ENCODE peak calls at places on chromosome 18, in eight cellular contexts. One of them, this sample, is unnamed.

GRCh38 chr18:9694952-9695495 is 13.1 kb upstream of the RAB31 start:
- DNase-seq in LNCaP clone FGC: no peak
- DNase-seq in T-helper 1 cell: no peak
- DNase-seq in stimulated activated CD8-positive, alpha-beta memory T cell treated with anti-CD3 and anti-CD28 coated beads, Interleukin-15, amount 100 ng/mL, for 1 hour: no peak
- DNase-seq in H7: no peak
- DNase-seq in mesenteric fat pad: peak; percentile 28
- DNase-seq in NCI-H345: no peak
- DNase-seq in Right ventricle myocardium superior: no peak
- DNase-seq in this sample: no peak

GRCh38 chr18:34550902-34551301 is 159.2 kb upstream of the DTNA start:
- DNase-seq in H7: no peak
- DNase-seq in T-helper 1 cell: no peak
- DNase-seq in mesenteric fat pad: no peak
- DNase-seq in Right ventricle myocardium superior: no peak
- DNase-seq in LNCaP clone FGC: no peak
- DNase-seq in stimulated activated CD8-positive, alpha-beta memory T cell treated with anti-CD3 and anti-CD28 coated beads, Interleukin-15, amount 100 ng/mL, for 1 hour: no peak
- DNase-seq in NCI-H345: no peak
- DNase-seq in this sample: no peak

GRCh38 chr18:14144628-14144895 is 12.3 kb upstream of the ZNF519 start:
- DNase-seq in T-helper 1 cell: no peak
- DNase-seq in mesenteric fat pad: no peak
- DNase-seq in LNCaP clone FGC: no peak
- DNase-seq in H7: no peak
- DNase-seq in NCI-H345: no peak
- DNase-seq in Right ventricle myocardium superior: no peak
- DNase-seq in stimulated activated CD8-positive, alpha-beta memory T cell treated with anti-CD3 and anti-CD28 coated beads, Interleukin-15, amount 100 ng/mL, for 1 hour: no peak
- DNase-seq in this sample: no peak

GRCh38 chr18:36849288-36850011 is 20.5 kb downstream of the KIAA1328 start:
- DNase-seq in stimulated activated CD8-positive, alpha-beta memory T cell treated with anti-CD3 and anti-CD28 coated beads, Interleukin-15, amount 100 ng/mL, for 1 hour: no peak
- DNase-seq in mesenteric fat pad: no peak
- DNase-seq in LNCaP clone FGC: no peak
- DNase-seq in T-helper 1 cell: no peak
- DNase-seq in NCI-H345: no peak
- DNase-seq in Right ventricle myocardium superior: no peak
- DNase-seq in H7: no peak
- DNase-seq in this sample: no peak

GRCh38 chr18:79479761-79480161 is 84.0 kb downstream of the NFATC1 start:
- DNase-seq in NCI-H345: no peak
- DNase-seq in Right ventricle myocardium superior: peak; percentile 36
- DNase-seq in T-helper 1 cell: no peak
- DNase-seq in H7: peak; percentile 49
- DNase-seq in stimulated activated CD8-positive, alpha-beta memory T cell treated with anti-CD3 and anti-CD28 coated beads, Interleukin-15, amount 100 ng/mL, for 1 hour: no peak
- DNase-seq in LNCaP clone FGC: no peak
- DNase-seq in mesenteric fat pad: no peak
- DNase-seq in this sample: no peak

GRCh38 chr18:67783215-67783946 is 266.9 kb upstream of the DSEL start:
- DNase-seq in NCI-H345: no peak
- DNase-seq in mesenteric fat pad: no peak
- DNase-seq in T-helper 1 cell: no peak
- DNase-seq in LNCaP clone FGC: no peak
- DNase-seq in stimulated activated CD8-positive, alpha-beta memory T cell treated with anti-CD3 and anti-CD28 coated beads, Interleukin-15, amount 100 ng/mL, for 1 hour: no peak
- DNase-seq in H7: no peak
- DNase-seq in Right ventricle myocardium superior: no peak
- DNase-seq in this sample: no peak

GRCh38 chr18:74840492-74841167 is 243.0 kb downstream of the ZNF407 start:
- DNase-seq in H7: no peak
- DNase-seq in LNCaP clone FGC: no peak
- DNase-seq in mesenteric fat pad: no peak
- DNase-seq in Right ventricle myocardium superior: no peak
- DNase-seq in T-helper 1 cell: no peak
- DNase-seq in NCI-H345: no peak
- DNase-seq in stimulated activated CD8-positive, alpha-beta memory T cell treated with anti-CD3 and anti-CD28 coated beads, Interleukin-15, amount 100 ng/mL, for 1 hour: no peak
- DNase-seq in this sample: no peak

GRCh38 chr18:79068299-79068945 is 772 bp upstream of the ATP9B start:
- DNase-seq in mesenteric fat pad: peak; percentile 90
- DNase-seq in Right ventricle myocardium superior: no peak
- DNase-seq in T-helper 1 cell: peak; percentile 37
- DNase-seq in stimulated activated CD8-positive, alpha-beta memory T cell treated with anti-CD3 and anti-CD28 coated beads, Interleukin-15, amount 100 ng/mL, for 1 hour: no peak
- DNase-seq in NCI-H345: peak; percentile 17
- DNase-seq in H7: no peak
- DNase-seq in LNCaP clone FGC: no peak
- DNase-seq in this sample: peak; percentile 16

GRCh38 chr18:22613058-22613690 is 195.5 kb upstream of the CTAGE1 start:
- DNase-seq in stimulated activated CD8-positive, alpha-beta memory T cell treated with anti-CD3 and anti-CD28 coated beads, Interleukin-15, amount 100 ng/mL, for 1 hour: no peak
- DNase-seq in LNCaP clone FGC: no peak
- DNase-seq in mesenteric fat pad: no peak
- DNase-seq in T-helper 1 cell: no peak
- DNase-seq in H7: no peak
- DNase-seq in Right ventricle myocardium superior: peak; percentile 45
- DNase-seq in NCI-H345: no peak
- DNase-seq in this sample: no peak

GRCh38 chr18:53755914-53756606 is 468.4 kb downstream of the MBD2 start:
- DNase-seq in NCI-H345: no peak
- DNase-seq in Right ventricle myocardium superior: no peak
- DNase-seq in mesenteric fat pad: no peak
- DNase-seq in H7: no peak
- DNase-seq in T-helper 1 cell: no peak
- DNase-seq in stimulated activated CD8-positive, alpha-beta memory T cell treated with anti-CD3 and anti-CD28 coated beads, Interleukin-15, amount 100 ng/mL, for 1 hour: no peak
- DNase-seq in LNCaP clone FGC: no peak
- DNase-seq in this sample: no peak

GRCh38 chr18:26309283-26309682 is 83.0 kb downstream of the TAF4B start:
- DNase-seq in NCI-H345: no peak
- DNase-seq in Right ventricle myocardium superior: no peak
- DNase-seq in H7: no peak
- DNase-seq in mesenteric fat pad: no peak
- DNase-seq in stimulated activated CD8-positive, alpha-beta memory T cell treated with anti-CD3 and anti-CD28 coated beads, Interleukin-15, amount 100 ng/mL, for 1 hour: no peak
- DNase-seq in T-helper 1 cell: no peak
- DNase-seq in LNCaP clone FGC: no peak
- DNase-seq in this sample: no peak

GRCh38 chr18:38633333-38633732 is 1067.7 kb upstream of the CELF4 start:
- DNase-seq in mesenteric fat pad: no peak
- DNase-seq in NCI-H345: no peak
- DNase-seq in T-helper 1 cell: no peak
- DNase-seq in LNCaP clone FGC: no peak
- DNase-seq in Right ventricle myocardium superior: no peak
- DNase-seq in H7: no peak
- DNase-seq in stimulated activated CD8-positive, alpha-beta memory T cell treated with anti-CD3 and anti-CD28 coated beads, Interleukin-15, amount 100 ng/mL, for 1 hour: no peak
- DNase-seq in this sample: no peak

GRCh38 chr18:9147440-9148238 is 11.1 kb downstream of the ANKRD12 start:
- DNase-seq in LNCaP clone FGC: peak; percentile 59
- DNase-seq in stimulated activated CD8-positive, alpha-beta memory T cell treated with anti-CD3 and anti-CD28 coated beads, Interleukin-15, amount 100 ng/mL, for 1 hour: no peak
- DNase-seq in mesenteric fat pad: no peak
- DNase-seq in T-helper 1 cell: peak; percentile 35
- DNase-seq in NCI-H345: peak; percentile 34
- DNase-seq in Right ventricle myocardium superior: no peak
- DNase-seq in H7: peak; percentile 35
- DNase-seq in this sample: no peak

GRCh38 chr18:80086281-80086680 is 22.8 kb upstream of the ADNP2 start:
- DNase-seq in NCI-H345: no peak
- DNase-seq in stimulated activated CD8-positive, alpha-beta memory T cell treated with anti-CD3 and anti-CD28 coated beads, Interleukin-15, amount 100 ng/mL, for 1 hour: no peak
- DNase-seq in H7: no peak
- DNase-seq in Right ventricle myocardium superior: no peak
- DNase-seq in mesenteric fat pad: no peak
- DNase-seq in LNCaP clone FGC: no peak
- DNase-seq in T-helper 1 cell: no peak
- DNase-seq in this sample: no peak

GRCh38 chr18:12391487-12392136 is 14.6 kb upstream of the AFG3L2 start:
- DNase-seq in NCI-H345: peak; percentile 66
- DNase-seq in T-helper 1 cell: peak; percentile 35
- DNase-seq in Right ventricle myocardium superior: no peak
- DNase-seq in LNCaP clone FGC: no peak
- DNase-seq in H7: peak; percentile 66
- DNase-seq in stimulated activated CD8-positive, alpha-beta memory T cell treated with anti-CD3 and anti-CD28 coated beads, Interleukin-15, amount 100 ng/mL, for 1 hour: peak; percentile 24
- DNase-seq in mesenteric fat pad: peak; percentile 45
- DNase-seq in this sample: peak; percentile 35

GRCh38 chr18:23166863-23167531 is 31.7 kb downstream of the CABLES1 start:
- DNase-seq in H7: peak; percentile 67
- DNase-seq in Right ventricle myocardium superior: no peak
- DNase-seq in LNCaP clone FGC: no peak
- DNase-seq in T-helper 1 cell: no peak
- DNase-seq in mesenteric fat pad: no peak
- DNase-seq in stimulated activated CD8-positive, alpha-beta memory T cell treated with anti-CD3 and anti-CD28 coated beads, Interleukin-15, amount 100 ng/mL, for 1 hour: no peak
- DNase-seq in NCI-H345: no peak
- DNase-seq in this sample: no peak

GRCh38 chr18:63311481-63312409 is 7.8 kb downstream of the BCL2 start:
- DNase-seq in mesenteric fat pad: no peak
- DNase-seq in stimulated activated CD8-positive, alpha-beta memory T cell treated with anti-CD3 and anti-CD28 coated beads, Interleukin-15, amount 100 ng/mL, for 1 hour: no peak
- DNase-seq in T-helper 1 cell: no peak
- DNase-seq in Right ventricle myocardium superior: no peak
- DNase-seq in LNCaP clone FGC: no peak
- DNase-seq in H7: no peak
- DNase-seq in NCI-H345: no peak
- DNase-seq in this sample: no peak

GRCh38 chr18:80033181-80034067 is 810 bp upstream of the RBFA start:
- DNase-seq in stimulated activated CD8-positive, alpha-beta memory T cell treated with anti-CD3 and anti-CD28 coated beads, Interleukin-15, amount 100 ng/mL, for 1 hour: peak; percentile 42
- DNase-seq in T-helper 1 cell: peak; percentile 61
- DNase-seq in H7: peak; percentile 88
- DNase-seq in Right ventricle myocardium superior: peak; percentile 91
- DNase-seq in LNCaP clone FGC: no peak
- DNase-seq in NCI-H345: peak; percentile 53
- DNase-seq in mesenteric fat pad: no peak
- DNase-seq in this sample: peak; percentile 83

GRCh38 chr18:24544141-24544498 is 83.7 kb downstream of the HRH4 start:
- DNase-seq in NCI-H345: peak; percentile 36
- DNase-seq in T-helper 1 cell: no peak
- DNase-seq in LNCaP clone FGC: no peak
- DNase-seq in stimulated activated CD8-positive, alpha-beta memory T cell treated with anti-CD3 and anti-CD28 coated beads, Interleukin-15, amount 100 ng/mL, for 1 hour: no peak
- DNase-seq in mesenteric fat pad: no peak
- DNase-seq in H7: peak; percentile 17
- DNase-seq in Right ventricle myocardium superior: no peak
- DNase-seq in this sample: no peak

GRCh38 chr18:2827076-2827475 is 19.7 kb upstream of the EMILIN2 start:
- DNase-seq in T-helper 1 cell: no peak
- DNase-seq in H7: no peak
- DNase-seq in mesenteric fat pad: no peak
- DNase-seq in Right ventricle myocardium superior: no peak
- DNase-seq in stimulated activated CD8-positive, alpha-beta memory T cell treated with anti-CD3 and anti-CD28 coated beads, Interleukin-15, amount 100 ng/mL, for 1 hour: no peak
- DNase-seq in LNCaP clone FGC: peak; percentile 57
- DNase-seq in NCI-H345: no peak
- DNase-seq in this sample: no peak

GRCh38 chr18:34976534-34976898 is 64.7 kb upstream of the MAPRE2 start:
- DNase-seq in LNCaP clone FGC: no peak
- DNase-seq in T-helper 1 cell: no peak
- DNase-seq in mesenteric fat pad: no peak
- DNase-seq in stimulated activated CD8-positive, alpha-beta memory T cell treated with anti-CD3 and anti-CD28 coated beads, Interleukin-15, amount 100 ng/mL, for 1 hour: no peak
- DNase-seq in H7: no peak
- DNase-seq in Right ventricle myocardium superior: no peak
- DNase-seq in NCI-H345: no peak
- DNase-seq in this sample: no peak

GRCh38 chr18:415627-416612 is 84.6 kb downstream of the COLEC12 start:
- DNase-seq in H7: no peak
- DNase-seq in stimulated activated CD8-positive, alpha-beta memory T cell treated with anti-CD3 and anti-CD28 coated beads, Interleukin-15, amount 100 ng/mL, for 1 hour: no peak
- DNase-seq in Right ventricle myocardium superior: no peak
- DNase-seq in NCI-H345: no peak
- DNase-seq in mesenteric fat pad: no peak
- DNase-seq in LNCaP clone FGC: no peak
- DNase-seq in T-helper 1 cell: no peak
- DNase-seq in this sample: no peak

GRCh38 chr18:37334494-37335125 is 231.0 kb downstream of the CELF4 start:
- DNase-seq in NCI-H345: no peak
- DNase-seq in mesenteric fat pad: no peak
- DNase-seq in stimulated activated CD8-positive, alpha-beta memory T cell treated with anti-CD3 and anti-CD28 coated beads, Interleukin-15, amount 100 ng/mL, for 1 hour: no peak
- DNase-seq in LNCaP clone FGC: no peak
- DNase-seq in T-helper 1 cell: no peak
- DNase-seq in Right ventricle myocardium superior: no peak
- DNase-seq in H7: no peak
- DNase-seq in this sample: no peak

GRCh38 chr18:55322176-55322735 is 265.7 kb downstream of the TCF4 start:
- DNase-seq in T-helper 1 cell: no peak
- DNase-seq in LNCaP clone FGC: peak; percentile 4
- DNase-seq in mesenteric fat pad: no peak
- DNase-seq in Right ventricle myocardium superior: peak; percentile 91
- DNase-seq in H7: peak; percentile 74
- DNase-seq in NCI-H345: no peak
- DNase-seq in stimulated activated CD8-positive, alpha-beta memory T cell treated with anti-CD3 and anti-CD28 coated beads, Interleukin-15, amount 100 ng/mL, for 1 hour: no peak
- DNase-seq in this sample: no peak

GRCh38 chr18:48727685-48728084 is 188.9 kb downstream of the CTIF start:
- DNase-seq in stimulated activated CD8-positive, alpha-beta memory T cell treated with anti-CD3 and anti-CD28 coated beads, Interleukin-15, amount 100 ng/mL, for 1 hour: no peak
- DNase-seq in H7: no peak
- DNase-seq in NCI-H345: no peak
- DNase-seq in mesenteric fat pad: no peak
- DNase-seq in LNCaP clone FGC: no peak
- DNase-seq in T-helper 1 cell: no peak
- DNase-seq in Right ventricle myocardium superior: no peak
- DNase-seq in this sample: no peak

GRCh38 chr18:54023471-54023870 is 201.0 kb downstream of the MBD2 start:
- DNase-seq in T-helper 1 cell: no peak
- DNase-seq in Right ventricle myocardium superior: no peak
- DNase-seq in LNCaP clone FGC: no peak
- DNase-seq in H7: no peak
- DNase-seq in stimulated activated CD8-positive, alpha-beta memory T cell treated with anti-CD3 and anti-CD28 coated beads, Interleukin-15, amount 100 ng/mL, for 1 hour: no peak
- DNase-seq in NCI-H345: no peak
- DNase-seq in mesenteric fat pad: no peak
- DNase-seq in this sample: no peak

GRCh38 chr18:43081396-43081795 is 34.1 kb downstream of the RIT2 start:
- DNase-seq in T-helper 1 cell: no peak
- DNase-seq in NCI-H345: no peak
- DNase-seq in stimulated activated CD8-positive, alpha-beta memory T cell treated with anti-CD3 and anti-CD28 coated beads, Interleukin-15, amount 100 ng/mL, for 1 hour: no peak
- DNase-seq in mesenteric fat pad: no peak
- DNase-seq in LNCaP clone FGC: no peak
- DNase-seq in Right ventricle myocardium superior: no peak
- DNase-seq in H7: no peak
- DNase-seq in this sample: no peak

GRCh38 chr18:28766027-28766426 is 589.1 kb upstream of the CDH2 start:
- DNase-seq in LNCaP clone FGC: no peak
- DNase-seq in H7: no peak
- DNase-seq in mesenteric fat pad: no peak
- DNase-seq in T-helper 1 cell: no peak
- DNase-seq in NCI-H345: no peak
- DNase-seq in Right ventricle myocardium superior: no peak
- DNase-seq in stimulated activated CD8-positive, alpha-beta memory T cell treated with anti-CD3 and anti-CD28 coated beads, Interleukin-15, amount 100 ng/mL, for 1 hour: no peak
- DNase-seq in this sample: no peak

GRCh38 chr18:48274301-48274700 is 134.9 kb downstream of the ZBTB7C start:
- DNase-seq in NCI-H345: peak; percentile 26
- DNase-seq in mesenteric fat pad: no peak
- DNase-seq in LNCaP clone FGC: no peak
- DNase-seq in Right ventricle myocardium superior: no peak
- DNase-seq in H7: no peak
- DNase-seq in T-helper 1 cell: no peak
- DNase-seq in stimulated activated CD8-positive, alpha-beta memory T cell treated with anti-CD3 and anti-CD28 coated beads, Interleukin-15, amount 100 ng/mL, for 1 hour: no peak
- DNase-seq in this sample: no peak

GRCh38 chr18:77133051-77133919 is 702 bp upstream of the MBP start:
- DNase-seq in T-helper 1 cell: no peak
- DNase-seq in stimulated activated CD8-positive, alpha-beta memory T cell treated with anti-CD3 and anti-CD28 coated beads, Interleukin-15, amount 100 ng/mL, for 1 hour: no peak
- DNase-seq in LNCaP clone FGC: no peak
- DNase-seq in mesenteric fat pad: no peak
- DNase-seq in H7: peak; percentile 85
- DNase-seq in Right ventricle myocardium superior: no peak
- DNase-seq in NCI-H345: peak; percentile 23
- DNase-seq in this sample: no peak

GRCh38 chr18:57447154-57447621 is 12.0 kb downstream of the ONECUT2 start:
- DNase-seq in stimulated activated CD8-positive, alpha-beta memory T cell treated with anti-CD3 and anti-CD28 coated beads, Interleukin-15, amount 100 ng/mL, for 1 hour: no peak
- DNase-seq in NCI-H345: peak; percentile 11
- DNase-seq in mesenteric fat pad: no peak
- DNase-seq in Right ventricle myocardium superior: no peak
- DNase-seq in H7: peak; percentile 86
- DNase-seq in T-helper 1 cell: no peak
- DNase-seq in LNCaP clone FGC: no peak
- DNase-seq in this sample: no peak

GRCh38 chr18:44939037-44939665 is 258.5 kb downstream of the SETBP1 start:
- DNase-seq in LNCaP clone FGC: no peak
- DNase-seq in H7: no peak
- DNase-seq in mesenteric fat pad: no peak
- DNase-seq in Right ventricle myocardium superior: no peak
- DNase-seq in stimulated activated CD8-positive, alpha-beta memory T cell treated with anti-CD3 and anti-CD28 coated beads, Interleukin-15, amount 100 ng/mL, for 1 hour: no peak
- DNase-seq in NCI-H345: no peak
- DNase-seq in T-helper 1 cell: no peak
- DNase-seq in this sample: no peak

GRCh38 chr18:58263733-58264469 is 219.9 kb downstream of the NEDD4L start:
- DNase-seq in mesenteric fat pad: no peak
- DNase-seq in Right ventricle myocardium superior: no peak
- DNase-seq in stimulated activated CD8-positive, alpha-beta memory T cell treated with anti-CD3 and anti-CD28 coated beads, Interleukin-15, amount 100 ng/mL, for 1 hour: no peak
- DNase-seq in T-helper 1 cell: no peak
- DNase-seq in LNCaP clone FGC: no peak
- DNase-seq in NCI-H345: no peak
- DNase-seq in H7: no peak
- DNase-seq in this sample: no peak

GRCh38 chr18:62549755-62550154 is 26.9 kb downstream of the ZCCHC2 start:
- DNase-seq in mesenteric fat pad: no peak
- DNase-seq in stimulated activated CD8-positive, alpha-beta memory T cell treated with anti-CD3 and anti-CD28 coated beads, Interleukin-15, amount 100 ng/mL, for 1 hour: no peak
- DNase-seq in Right ventricle myocardium superior: no peak
- DNase-seq in LNCaP clone FGC: no peak
- DNase-seq in H7: no peak
- DNase-seq in NCI-H345: no peak
- DNase-seq in T-helper 1 cell: no peak
- DNase-seq in this sample: no peak